ENCODE peak calls at places on chromosomes 12 and 14, in six cellular contexts. One of them, this sample, is unnamed.

GRCh38 chr12:71504471-71504852 is 64.9 kb downstream of the LGR5 start:
- DNase-seq in activated CD4-positive, alpha-beta T cell treated with anti-CD3 and anti-CD28 coated beads, Interleukin-2, amount 50 U/mL, for 1 hour: no peak
- DNase-seq in omental fat pad: no peak
- DNase-seq in ecto neural progenitor cell: no peak
- DNase-seq in hypothalamus: no peak
- DNase-seq in mucosa of gallbladder: no peak
- DNase-seq in this sample: no peak

GRCh38 chr14:24366664-24367505 is 1.1 kb upstream of the NFATC4 start:
- DNase-seq in mucosa of gallbladder: peak
- DNase-seq in activated CD4-positive, alpha-beta T cell treated with anti-CD3 and anti-CD28 coated beads, Interleukin-2, amount 50 U/mL, for 1 hour: no peak
- DNase-seq in ecto neural progenitor cell: peak
- DNase-seq in hypothalamus: peak
- DNase-seq in omental fat pad: peak
- DNase-seq in this sample: peak

GRCh38 chr14:104112609-104113571 is 25.5 kb upstream of the KIF26A start:
- DNase-seq in hypothalamus: no peak
- DNase-seq in omental fat pad: no peak
- DNase-seq in mucosa of gallbladder: no peak
- DNase-seq in ecto neural progenitor cell: peak
- DNase-seq in activated CD4-positive, alpha-beta T cell treated with anti-CD3 and anti-CD28 coated beads, Interleukin-2, amount 50 U/mL, for 1 hour: no peak
- DNase-seq in this sample: no peak

GRCh38 chr14:70771781-70772212 is 37.5 kb downstream of the MAP3K9 start:
- DNase-seq in omental fat pad: no peak
- DNase-seq in hypothalamus: no peak
- DNase-seq in activated CD4-positive, alpha-beta T cell treated with anti-CD3 and anti-CD28 coated beads, Interleukin-2, amount 50 U/mL, for 1 hour: no peak
- DNase-seq in ecto neural progenitor cell: no peak
- DNase-seq in mucosa of gallbladder: no peak
- DNase-seq in this sample: no peak

GRCh38 chr14:75832621-75833297 is 149.0 kb downstream of the TGFB3 start:
- DNase-seq in activated CD4-positive, alpha-beta T cell treated with anti-CD3 and anti-CD28 coated beads, Interleukin-2, amount 50 U/mL, for 1 hour: no peak
- DNase-seq in mucosa of gallbladder: no peak
- DNase-seq in hypothalamus: no peak
- DNase-seq in ecto neural progenitor cell: no peak
- DNase-seq in omental fat pad: no peak
- DNase-seq in this sample: no peak

GRCh38 chr12:68317047-68317667 is 15.0 kb downstream of the MDM1 start:
- DNase-seq in ecto neural progenitor cell: no peak
- DNase-seq in mucosa of gallbladder: peak
- DNase-seq in omental fat pad: no peak
- DNase-seq in hypothalamus: no peak
- DNase-seq in activated CD4-positive, alpha-beta T cell treated with anti-CD3 and anti-CD28 coated beads, Interleukin-2, amount 50 U/mL, for 1 hour: peak
- DNase-seq in this sample: peak

GRCh38 chr12:3604750-3605638 is 114.0 kb downstream of the PRMT8 start:
- DNase-seq in hypothalamus: no peak
- DNase-seq in activated CD4-positive, alpha-beta T cell treated with anti-CD3 and anti-CD28 coated beads, Interleukin-2, amount 50 U/mL, for 1 hour: no peak
- DNase-seq in ecto neural progenitor cell: no peak
- DNase-seq in mucosa of gallbladder: peak
- DNase-seq in omental fat pad: no peak
- DNase-seq in this sample: no peak

GRCh38 chr12:115879354-115879753 is 398.1 kb downstream of the MED13L start:
- DNase-seq in activated CD4-positive, alpha-beta T cell treated with anti-CD3 and anti-CD28 coated beads, Interleukin-2, amount 50 U/mL, for 1 hour: no peak
- DNase-seq in hypothalamus: no peak
- DNase-seq in ecto neural progenitor cell: peak
- DNase-seq in mucosa of gallbladder: no peak
- DNase-seq in omental fat pad: no peak
- DNase-seq in this sample: no peak

GRCh38 chr12:8544295-8544694 is 3.6 kb upstream of the CLEC4E start:
- DNase-seq in omental fat pad: peak
- DNase-seq in activated CD4-positive, alpha-beta T cell treated with anti-CD3 and anti-CD28 coated beads, Interleukin-2, amount 50 U/mL, for 1 hour: peak
- DNase-seq in hypothalamus: peak
- DNase-seq in mucosa of gallbladder: peak
- DNase-seq in ecto neural progenitor cell: peak
- DNase-seq in this sample: peak

GRCh38 chr14:35398095-35398584 is 6.4 kb downstream of the NFKBIA start:
- DNase-seq in activated CD4-positive, alpha-beta T cell treated with anti-CD3 and anti-CD28 coated beads, Interleukin-2, amount 50 U/mL, for 1 hour: no peak
- DNase-seq in omental fat pad: no peak
- DNase-seq in mucosa of gallbladder: no peak
- DNase-seq in hypothalamus: no peak
- DNase-seq in ecto neural progenitor cell: no peak
- DNase-seq in this sample: no peak

GRCh38 chr12:121893901-121894540 is 5.4 kb downstream of the PSMD9 start:
- DNase-seq in ecto neural progenitor cell: no peak
- DNase-seq in omental fat pad: no peak
- DNase-seq in activated CD4-positive, alpha-beta T cell treated with anti-CD3 and anti-CD28 coated beads, Interleukin-2, amount 50 U/mL, for 1 hour: no peak
- DNase-seq in hypothalamus: no peak
- DNase-seq in mucosa of gallbladder: peak
- DNase-seq in this sample: no peak

GRCh38 chr12:53788892-53789291 is 37.1 kb upstream of the CISTR start:
- DNase-seq in activated CD4-positive, alpha-beta T cell treated with anti-CD3 and anti-CD28 coated beads, Interleukin-2, amount 50 U/mL, for 1 hour: no peak
- DNase-seq in ecto neural progenitor cell: no peak
- DNase-seq in mucosa of gallbladder: no peak
- DNase-seq in hypothalamus: no peak
- DNase-seq in omental fat pad: no peak
- DNase-seq in this sample: no peak

GRCh38 chr12:89547116-89547515 is 21.3 kb upstream of the POC1B start:
- DNase-seq in activated CD4-positive, alpha-beta T cell treated with anti-CD3 and anti-CD28 coated beads, Interleukin-2, amount 50 U/mL, for 1 hour: no peak
- DNase-seq in hypothalamus: no peak
- DNase-seq in ecto neural progenitor cell: no peak
- DNase-seq in mucosa of gallbladder: no peak
- DNase-seq in omental fat pad: no peak
- DNase-seq in this sample: no peak

GRCh38 chr12:129127771-129128170 is 274.5 kb downstream of the GLT1D1 start:
- DNase-seq in ecto neural progenitor cell: no peak
- DNase-seq in omental fat pad: no peak
- DNase-seq in mucosa of gallbladder: no peak
- DNase-seq in hypothalamus: no peak
- DNase-seq in activated CD4-positive, alpha-beta T cell treated with anti-CD3 and anti-CD28 coated beads, Interleukin-2, amount 50 U/mL, for 1 hour: no peak
- DNase-seq in this sample: no peak

GRCh38 chr14:105492051-105492965 is 1.3 kb downstream of the TEDC1 start:
- DNase-seq in omental fat pad: no peak
- DNase-seq in ecto neural progenitor cell: no peak
- DNase-seq in hypothalamus: no peak
- DNase-seq in mucosa of gallbladder: no peak
- DNase-seq in activated CD4-positive, alpha-beta T cell treated with anti-CD3 and anti-CD28 coated beads, Interleukin-2, amount 50 U/mL, for 1 hour: no peak
- DNase-seq in this sample: no peak

GRCh38 chr12:25249951-25250738 is 584 bp downstream of the KRAS start:
- DNase-seq in activated CD4-positive, alpha-beta T cell treated with anti-CD3 and anti-CD28 coated beads, Interleukin-2, amount 50 U/mL, for 1 hour: peak
- DNase-seq in ecto neural progenitor cell: peak
- DNase-seq in omental fat pad: no peak
- DNase-seq in hypothalamus: no peak
- DNase-seq in mucosa of gallbladder: peak
- DNase-seq in this sample: peak

GRCh38 chr12:6914246-6914947 is at the start of gene ENO2:
- DNase-seq in activated CD4-positive, alpha-beta T cell treated with anti-CD3 and anti-CD28 coated beads, Interleukin-2, amount 50 U/mL, for 1 hour: peak
- DNase-seq in mucosa of gallbladder: peak
- DNase-seq in ecto neural progenitor cell: peak
- DNase-seq in hypothalamus: peak
- DNase-seq in omental fat pad: no peak
- DNase-seq in this sample: peak

GRCh38 chr12:79438480-79439178 is 252.1 kb downstream of the PAWR start:
- DNase-seq in hypothalamus: no peak
- DNase-seq in activated CD4-positive, alpha-beta T cell treated with anti-CD3 and anti-CD28 coated beads, Interleukin-2, amount 50 U/mL, for 1 hour: no peak
- DNase-seq in mucosa of gallbladder: no peak
- DNase-seq in omental fat pad: no peak
- DNase-seq in ecto neural progenitor cell: no peak
- DNase-seq in this sample: no peak

GRCh38 chr14:77041837-77042557 is 13.5 kb upstream of the IRF2BPL start:
- DNase-seq in hypothalamus: peak
- DNase-seq in omental fat pad: no peak
- DNase-seq in mucosa of gallbladder: no peak
- DNase-seq in activated CD4-positive, alpha-beta T cell treated with anti-CD3 and anti-CD28 coated beads, Interleukin-2, amount 50 U/mL, for 1 hour: no peak
- DNase-seq in ecto neural progenitor cell: no peak
- DNase-seq in this sample: no peak

GRCh38 chr14:24329736-24330135 is 5.1 kb downstream of the ADCY4 start:
- DNase-seq in activated CD4-positive, alpha-beta T cell treated with anti-CD3 and anti-CD28 coated beads, Interleukin-2, amount 50 U/mL, for 1 hour: peak
- DNase-seq in ecto neural progenitor cell: no peak
- DNase-seq in omental fat pad: no peak
- DNase-seq in hypothalamus: no peak
- DNase-seq in mucosa of gallbladder: peak
- DNase-seq in this sample: peak

GRCh38 chr12:120720234-120720968 is 5.2 kb upstream of the ACADS start:
- DNase-seq in omental fat pad: no peak
- DNase-seq in ecto neural progenitor cell: no peak
- DNase-seq in mucosa of gallbladder: no peak
- DNase-seq in hypothalamus: peak
- DNase-seq in activated CD4-positive, alpha-beta T cell treated with anti-CD3 and anti-CD28 coated beads, Interleukin-2, amount 50 U/mL, for 1 hour: no peak
- DNase-seq in this sample: no peak

GRCh38 chr12:25670076-25671055 is 117.3 kb upstream of the LMNTD1 start:
- DNase-seq in mucosa of gallbladder: no peak
- DNase-seq in ecto neural progenitor cell: no peak
- DNase-seq in activated CD4-positive, alpha-beta T cell treated with anti-CD3 and anti-CD28 coated beads, Interleukin-2, amount 50 U/mL, for 1 hour: no peak
- DNase-seq in hypothalamus: no peak
- DNase-seq in omental fat pad: no peak
- DNase-seq in this sample: no peak

GRCh38 chr12:65948320-65949008 is 124.2 kb downstream of the HMGA2 start:
- DNase-seq in ecto neural progenitor cell: no peak
- DNase-seq in omental fat pad: peak
- DNase-seq in activated CD4-positive, alpha-beta T cell treated with anti-CD3 and anti-CD28 coated beads, Interleukin-2, amount 50 U/mL, for 1 hour: no peak
- DNase-seq in hypothalamus: peak
- DNase-seq in mucosa of gallbladder: peak
- DNase-seq in this sample: no peak

GRCh38 chr12:14260011-14260993 is 105.2 kb upstream of the ATF7IP start:
- DNase-seq in activated CD4-positive, alpha-beta T cell treated with anti-CD3 and anti-CD28 coated beads, Interleukin-2, amount 50 U/mL, for 1 hour: no peak
- DNase-seq in mucosa of gallbladder: peak
- DNase-seq in hypothalamus: peak
- DNase-seq in ecto neural progenitor cell: peak
- DNase-seq in omental fat pad: peak
- DNase-seq in this sample: no peak

This sample was measured in effector memory CD8-positive, alpha-beta T cell.